ENCODE peak calls at places on chromosomes 12 and 14, in nine cellular contexts. One of them, this sample, is unnamed.

GRCh38 chr12:96907681-96908163 is 665 bp downstream of the NEDD1 start:
- DNase-seq in psoas muscle: no peak
- DNase-seq in amniotic stem cell: no peak
- DNase-seq in AG09319: no peak
- DNase-seq in posterior vena cava: no peak
- DNase-seq in H1: no peak
- DNase-seq in mesendoderm: peak; percentile 70
- DNase-seq in T follicular helper cell: no peak
- DNase-seq in RWPE1: peak; percentile 20
- DNase-seq in this sample: no peak

GRCh38 chr14:75092698-75093097 is 23.3 kb downstream of the ZC2HC1C start:
- DNase-seq in mesendoderm: peak; percentile 37
- DNase-seq in posterior vena cava: no peak
- DNase-seq in amniotic stem cell: no peak
- DNase-seq in RWPE1: no peak
- DNase-seq in AG09319: no peak
- DNase-seq in psoas muscle: no peak
- DNase-seq in T follicular helper cell: no peak
- DNase-seq in H1: no peak
- DNase-seq in this sample: no peak

GRCh38 chr14:20001863-20002262 is at the start of gene OR4Q2:
- DNase-seq in amniotic stem cell: no peak
- DNase-seq in psoas muscle: no peak
- DNase-seq in posterior vena cava: no peak
- DNase-seq in RWPE1: no peak
- DNase-seq in mesendoderm: no peak
- DNase-seq in T follicular helper cell: no peak
- DNase-seq in H1: no peak
- DNase-seq in AG09319: no peak
- DNase-seq in this sample: no peak

GRCh38 chr12:119710941-119711551 is 43.1 kb downstream of the PRKAB1 start:
- DNase-seq in T follicular helper cell: no peak
- DNase-seq in H1: no peak
- DNase-seq in RWPE1: no peak
- DNase-seq in AG09319: no peak
- DNase-seq in mesendoderm: no peak
- DNase-seq in posterior vena cava: no peak
- DNase-seq in amniotic stem cell: no peak
- DNase-seq in psoas muscle: no peak
- DNase-seq in this sample: no peak

GRCh38 chr12:77152623-77153193 is 87.3 kb upstream of the E2F7 start:
- DNase-seq in T follicular helper cell: no peak
- DNase-seq in H1: no peak
- DNase-seq in posterior vena cava: no peak
- DNase-seq in amniotic stem cell: peak; percentile 21
- DNase-seq in mesendoderm: peak; percentile 37
- DNase-seq in AG09319: peak; percentile 35
- DNase-seq in RWPE1: peak; percentile 10
- DNase-seq in psoas muscle: no peak
- DNase-seq in this sample: peak; percentile 2

GRCh38 chr14:62126885-62127478 is 364.8 kb downstream of the SNAPC1 start:
- DNase-seq in mesendoderm: peak; percentile 65
- DNase-seq in H1: no peak
- DNase-seq in T follicular helper cell: no peak
- DNase-seq in posterior vena cava: no peak
- DNase-seq in amniotic stem cell: peak; percentile 38
- DNase-seq in AG09319: peak; percentile 20
- DNase-seq in RWPE1: peak; percentile 47
- DNase-seq in psoas muscle: no peak
- DNase-seq in this sample: peak; percentile 86

GRCh38 chr14:40733206-40733605 is 873.5 kb upstream of the LRFN5 start:
- DNase-seq in mesendoderm: no peak
- DNase-seq in posterior vena cava: no peak
- DNase-seq in RWPE1: no peak
- DNase-seq in amniotic stem cell: no peak
- DNase-seq in T follicular helper cell: no peak
- DNase-seq in H1: no peak
- DNase-seq in AG09319: no peak
- DNase-seq in psoas muscle: no peak
- DNase-seq in this sample: no peak

GRCh38 chr14:102973706-102974280 is 51.3 kb downstream of the AMN start:
- DNase-seq in H1: no peak
- DNase-seq in T follicular helper cell: no peak
- DNase-seq in RWPE1: no peak
- DNase-seq in amniotic stem cell: no peak
- DNase-seq in psoas muscle: no peak
- DNase-seq in posterior vena cava: no peak
- DNase-seq in mesendoderm: no peak
- DNase-seq in AG09319: no peak
- DNase-seq in this sample: no peak

GRCh38 chr12:33605776-33606175 is 166.2 kb upstream of the SYT10 start:
- DNase-seq in posterior vena cava: no peak
- DNase-seq in psoas muscle: no peak
- DNase-seq in amniotic stem cell: no peak
- DNase-seq in AG09319: no peak
- DNase-seq in RWPE1: peak; percentile 22
- DNase-seq in T follicular helper cell: no peak
- DNase-seq in H1: no peak
- DNase-seq in mesendoderm: peak; percentile 62
- DNase-seq in this sample: peak; percentile 10

This sample was measured in HTR-8/SVneo.